ENCODE peak calls at places on chromosomes 7 and 10, in five cellular contexts. One of them, this sample, is unnamed.

GRCh38 chr7:76191783-76192240 is 9.9 kb upstream of the SRRM3 start:
- DNase-seq in pancreas: no peak
- DNase-seq in fibroblast of pulmonary artery: peak; percentile 53
- DNase-seq in IMR-90: peak; percentile 49
- DNase-seq in GM06990: no peak
- DNase-seq in this sample: peak; percentile 16

GRCh38 chr10:48455392-48456151 is 149.1 kb downstream of the MAPK8 start:
- DNase-seq in IMR-90: no peak
- DNase-seq in pancreas: no peak
- DNase-seq in GM06990: no peak
- DNase-seq in fibroblast of pulmonary artery: no peak
- DNase-seq in this sample: no peak

GRCh38 chr10:77404801-77405200 is 232.8 kb downstream of the KCNMA1 start:
- DNase-seq in pancreas: no peak
- DNase-seq in GM06990: no peak
- DNase-seq in fibroblast of pulmonary artery: no peak
- DNase-seq in IMR-90: no peak
- DNase-seq in this sample: no peak

GRCh38 chr10:1574719-1575118 is 162.6 kb downstream of the ADARB2 start:
- DNase-seq in fibroblast of pulmonary artery: no peak
- DNase-seq in pancreas: no peak
- DNase-seq in GM06990: no peak
- DNase-seq in IMR-90: no peak
- DNase-seq in this sample: no peak

GRCh38 chr10:71124921-71125748 is 87.2 kb upstream of the UNC5B start:
- DNase-seq in pancreas: no peak
- DNase-seq in fibroblast of pulmonary artery: no peak
- DNase-seq in IMR-90: no peak
- DNase-seq in GM06990: no peak
- DNase-seq in this sample: no peak

GRCh38 chr7:46752881-46753366 is 829.0 kb downstream of the TNS3 start:
- DNase-seq in GM06990: no peak
- DNase-seq in IMR-90: peak; percentile 77
- DNase-seq in fibroblast of pulmonary artery: peak; percentile 57
- DNase-seq in pancreas: no peak
- DNase-seq in this sample: peak; percentile 95

GRCh38 chr7:151827620-151828019 is 49.3 kb downstream of the PRKAG2 start:
- DNase-seq in fibroblast of pulmonary artery: no peak
- DNase-seq in GM06990: no peak
- DNase-seq in IMR-90: no peak
- DNase-seq in pancreas: no peak
- DNase-seq in this sample: no peak

GRCh38 chr7:117808273-117808868 is 64.9 kb downstream of the CTTNBP2 start:
- DNase-seq in pancreas: peak; percentile 63
- DNase-seq in IMR-90: no peak
- DNase-seq in fibroblast of pulmonary artery: no peak
- DNase-seq in GM06990: no peak
- DNase-seq in this sample: no peak

GRCh38 chr7:133275008-133275407 is 22.1 kb downstream of the EXOC4 start:
- DNase-seq in GM06990: no peak
- DNase-seq in IMR-90: no peak
- DNase-seq in pancreas: no peak
- DNase-seq in fibroblast of pulmonary artery: no peak
- DNase-seq in this sample: no peak

GRCh38 chr10:71927669-71928592 is 36.3 kb upstream of the CHST3 start:
- DNase-seq in fibroblast of pulmonary artery: peak; percentile 31
- DNase-seq in IMR-90: peak; percentile 76
- DNase-seq in GM06990: no peak
- DNase-seq in pancreas: no peak
- DNase-seq in this sample: peak; percentile 73

GRCh38 chr10:63644398-63645142 is 123.4 kb downstream of the REEP3 start:
- DNase-seq in IMR-90: no peak
- DNase-seq in pancreas: no peak
- DNase-seq in GM06990: no peak
- DNase-seq in fibroblast of pulmonary artery: peak; percentile 44
- DNase-seq in this sample: no peak

GRCh38 chr7:124022551-124022950 is 10.3 kb downstream of the TMEM229A start:
- DNase-seq in fibroblast of pulmonary artery: no peak
- DNase-seq in GM06990: no peak
- DNase-seq in IMR-90: no peak
- DNase-seq in pancreas: no peak
- DNase-seq in this sample: no peak

GRCh38 chr10:13587367-13587766 is 602 bp downstream of the PRPF18 start:
- DNase-seq in IMR-90: no peak
- DNase-seq in GM06990: peak; percentile 9
- DNase-seq in pancreas: peak; percentile 32
- DNase-seq in fibroblast of pulmonary artery: no peak
- DNase-seq in this sample: no peak

GRCh38 chr10:11015371-11015934 is 2.2 kb upstream of the CELF2 start:
- DNase-seq in pancreas: no peak
- DNase-seq in GM06990: no peak
- DNase-seq in IMR-90: no peak
- DNase-seq in fibroblast of pulmonary artery: no peak
- DNase-seq in this sample: no peak

GRCh38 chr10:97468162-97468561 is 22.2 kb downstream of the ZDHHC16 start:
- DNase-seq in GM06990: no peak
- DNase-seq in fibroblast of pulmonary artery: no peak
- DNase-seq in IMR-90: no peak
- DNase-seq in pancreas: no peak
- DNase-seq in this sample: no peak

GRCh38 chr7:102890292-102890970 is 22.4 kb upstream of the LRRC17 start:
- DNase-seq in GM06990: no peak
- DNase-seq in IMR-90: peak; percentile 91
- DNase-seq in fibroblast of pulmonary artery: peak; percentile 66
- DNase-seq in pancreas: no peak
- DNase-seq in this sample: peak; percentile 31

GRCh38 chr10:7412482-7413251 is 1.8 kb upstream of the SFMBT2 start:
- DNase-seq in IMR-90: no peak
- DNase-seq in GM06990: peak; percentile 33
- DNase-seq in fibroblast of pulmonary artery: no peak
- DNase-seq in pancreas: peak; percentile 27
- DNase-seq in this sample: no peak

GRCh38 chr10:103691723-103692380 is 163.5 kb downstream of the SH3PXD2A start:
- DNase-seq in pancreas: no peak
- DNase-seq in fibroblast of pulmonary artery: no peak
- DNase-seq in GM06990: peak; percentile 67
- DNase-seq in IMR-90: peak; percentile 48
- DNase-seq in this sample: no peak

GRCh38 chr10:50788951-50789904 is 49.5 kb downstream of the ASAH2B start:
- DNase-seq in pancreas: no peak
- DNase-seq in IMR-90: peak; percentile 42
- DNase-seq in GM06990: no peak
- DNase-seq in fibroblast of pulmonary artery: peak; percentile 74
- DNase-seq in this sample: peak; percentile 68

GRCh38 chr7:73885975-73886798 is 25.2 kb downstream of the TMEM270 start:
- DNase-seq in IMR-90: peak; percentile 64
- DNase-seq in pancreas: no peak
- DNase-seq in fibroblast of pulmonary artery: peak; percentile 69
- DNase-seq in GM06990: no peak
- DNase-seq in this sample: peak; percentile 81

GRCh38 chr7:46902463-46902862 is 679.4 kb downstream of the TNS3 start:
- DNase-seq in fibroblast of pulmonary artery: no peak
- DNase-seq in pancreas: no peak
- DNase-seq in IMR-90: no peak
- DNase-seq in GM06990: no peak
- DNase-seq in this sample: no peak

GRCh38 chr7:128167791-128168666 is 73.0 kb upstream of the LEP start:
- DNase-seq in GM06990: no peak
- DNase-seq in pancreas: peak; percentile 25
- DNase-seq in IMR-90: no peak
- DNase-seq in fibroblast of pulmonary artery: no peak
- DNase-seq in this sample: no peak

GRCh38 chr10:43350139-43350538 is 21.3 kb upstream of the FXYD4 start:
- DNase-seq in IMR-90: no peak
- DNase-seq in GM06990: no peak
- DNase-seq in fibroblast of pulmonary artery: no peak
- DNase-seq in pancreas: peak; percentile 32
- DNase-seq in this sample: no peak
- H3K4me3 ChIP-seq in IMR-90: no peak overlapping the region
- H3K4me3 ChIP-seq in GM06990: no peak overlapping the region
- H3K4me3 ChIP-seq in fibroblast of pulmonary artery: no peak overlapping the region
- H3K4me3 ChIP-seq in pancreas: no peak overlapping the region
- H3K4me3 ChIP-seq in this sample: no peak overlapping the region

DNA sequence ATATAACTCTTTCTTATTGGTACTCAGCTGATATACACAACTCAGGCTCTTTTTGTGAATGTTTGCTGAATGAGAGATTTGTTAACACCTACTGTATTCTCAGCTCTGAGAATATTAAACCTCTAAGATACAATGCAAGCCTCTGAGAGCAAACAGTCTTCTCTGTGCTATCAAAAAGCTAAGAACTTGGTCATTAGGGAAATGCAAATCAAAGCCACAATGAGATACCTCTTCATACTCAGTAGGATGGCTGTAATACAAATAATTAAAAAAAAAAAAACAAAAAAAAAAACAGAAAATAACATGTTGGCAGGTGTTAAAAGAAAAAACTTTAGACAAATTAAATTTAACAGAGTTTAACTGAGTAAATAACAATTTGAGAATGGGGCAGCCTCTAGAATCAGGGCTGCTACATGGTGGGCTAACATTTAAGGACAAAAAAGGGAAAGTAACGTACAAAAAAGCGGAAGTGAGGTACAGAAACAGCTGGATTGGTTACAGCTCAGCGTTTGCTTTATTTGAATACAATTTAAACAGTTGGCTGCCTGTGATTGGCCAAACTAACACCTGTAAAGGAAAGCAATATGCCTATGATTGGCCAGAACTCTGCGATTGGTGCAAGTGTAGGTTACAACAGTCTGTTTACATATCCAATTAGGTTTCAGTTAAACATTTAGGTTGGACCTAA is 14.8 kb upstream of the MTURN start:
- DNase-seq in fibroblast of pulmonary artery: no peak
- DNase-seq in IMR-90: no peak
- DNase-seq in GM06990: no peak
- DNase-seq in pancreas: no peak
- DNase-seq in this sample: no peak
- H3K4me3 ChIP-seq in fibroblast of pulmonary artery: no peak overlapping the region
- H3K4me3 ChIP-seq in IMR-90: no peak overlapping the region
- H3K4me3 ChIP-seq in GM06990: no peak overlapping the region
- H3K4me3 ChIP-seq in pancreas: no peak overlapping the region
- H3K4me3 ChIP-seq in this sample: no peak overlapping the region

GRCh38 chr7:105269397-105269796 is 119.3 kb downstream of the SRPK2 start:
- DNase-seq in IMR-90: no peak
- DNase-seq in fibroblast of pulmonary artery: no peak
- DNase-seq in GM06990: no peak
- DNase-seq in pancreas: no peak
- DNase-seq in this sample: no peak

GRCh38 chr7:105268056-105268455 is 120.7 kb downstream of the SRPK2 start:
- DNase-seq in pancreas: no peak
- DNase-seq in IMR-90: peak; percentile 87
- DNase-seq in GM06990: no peak
- DNase-seq in fibroblast of pulmonary artery: peak; percentile 66
- DNase-seq in this sample: peak; percentile 68

GRCh38 chr7:105268511-105269392 is 120.0 kb downstream of the SRPK2 start:
- DNase-seq in pancreas: no peak
- DNase-seq in GM06990: peak; percentile 30
- DNase-seq in fibroblast of pulmonary artery: peak; percentile 72
- DNase-seq in IMR-90: peak; percentile 71
- DNase-seq in this sample: peak; percentile 66

GRCh38 chr7:105267244-105267643 is 121.5 kb downstream of the SRPK2 start:
- DNase-seq in IMR-90: peak; percentile 46
- DNase-seq in fibroblast of pulmonary artery: no peak
- DNase-seq in pancreas: no peak
- DNase-seq in GM06990: no peak
- DNase-seq in this sample: no peak

GRCh38 chr7:105270117-105270516 is 118.6 kb downstream of the SRPK2 start:
- DNase-seq in IMR-90: no peak
- DNase-seq in pancreas: no peak
- DNase-seq in fibroblast of pulmonary artery: no peak
- DNase-seq in GM06990: no peak
- DNase-seq in this sample: no peak
- H3K4me3 ChIP-seq in IMR-90: no peak overlapping the region
- H3K4me3 ChIP-seq in pancreas: no peak overlapping the region
- H3K4me3 ChIP-seq in fibroblast of pulmonary artery: no peak overlapping the region
- H3K4me3 ChIP-seq in GM06990: no peak overlapping the region
- H3K4me3 ChIP-seq in this sample: no peak overlapping the region

GRCh38 chr7:129439963-129440625 is 5.9 kb downstream of the STRIP2 start:
- DNase-seq in GM06990: no peak
- DNase-seq in pancreas: no peak
- DNase-seq in IMR-90: no peak
- DNase-seq in fibroblast of pulmonary artery: no peak
- DNase-seq in this sample: no peak

GRCh38 chr7:129437190-129437589 is 3.0 kb downstream of the STRIP2 start:
- DNase-seq in GM06990: no peak
- DNase-seq in pancreas: no peak
- DNase-seq in IMR-90: no peak
- DNase-seq in fibroblast of pulmonary artery: no peak
- DNase-seq in this sample: no peak

GRCh38 chr7:129436335-129436923 is 2.2 kb downstream of the STRIP2 start:
- DNase-seq in IMR-90: no peak
- DNase-seq in GM06990: no peak
- DNase-seq in pancreas: no peak
- DNase-seq in fibroblast of pulmonary artery: no peak
- DNase-seq in this sample: no peak

GRCh38 chr7:129438281-129438838 is 4.1 kb downstream of the STRIP2 start:
- DNase-seq in IMR-90: no peak
- DNase-seq in pancreas: no peak
- DNase-seq in fibroblast of pulmonary artery: no peak
- DNase-seq in GM06990: no peak
- DNase-seq in this sample: no peak

GRCh38 chr7:129438839-129439640 is 4.8 kb downstream of the STRIP2 start:
- DNase-seq in IMR-90: peak; percentile 70
- DNase-seq in fibroblast of pulmonary artery: peak; percentile 68
- DNase-seq in GM06990: no peak
- DNase-seq in pancreas: no peak
- DNase-seq in this sample: no peak
- H3K4me3 ChIP-seq in IMR-90: no peak overlapping the region
- H3K4me3 ChIP-seq in fibroblast of pulmonary artery: no peak overlapping the region
- H3K4me3 ChIP-seq in GM06990: no peak overlapping the region
- H3K4me3 ChIP-seq in pancreas: no peak overlapping the region
- H3K4me3 ChIP-seq in this sample: no peak overlapping the region

GRCh38 chr10:8893102-8893501 is 838.6 kb downstream of the GATA3 start:
- DNase-seq in pancreas: no peak
- DNase-seq in GM06990: no peak
- DNase-seq in IMR-90: no peak
- DNase-seq in fibroblast of pulmonary artery: no peak
- DNase-seq in this sample: no peak

GRCh38 chr10:8898745-8899330 is 844.4 kb downstream of the GATA3 start:
- DNase-seq in pancreas: no peak
- DNase-seq in fibroblast of pulmonary artery: no peak
- DNase-seq in GM06990: no peak
- DNase-seq in IMR-90: no peak
- DNase-seq in this sample: no peak

GRCh38 chr10:8894148-8894547 is 839.7 kb downstream of the GATA3 start:
- DNase-seq in fibroblast of pulmonary artery: no peak
- DNase-seq in IMR-90: no peak
- DNase-seq in GM06990: no peak
- DNase-seq in pancreas: no peak
- DNase-seq in this sample: no peak

GRCh38 chr10:8902926-8903325 is 848.4 kb downstream of the GATA3 start:
- DNase-seq in fibroblast of pulmonary artery: no peak
- DNase-seq in pancreas: no peak
- DNase-seq in GM06990: no peak
- DNase-seq in IMR-90: no peak
- DNase-seq in this sample: no peak

GRCh38 chr10:8897769-8898168 is 843.3 kb downstream of the GATA3 start:
- DNase-seq in pancreas: no peak
- DNase-seq in GM06990: no peak
- DNase-seq in IMR-90: no peak
- DNase-seq in fibroblast of pulmonary artery: no peak
- DNase-seq in this sample: no peak
- H3K4me3 ChIP-seq in pancreas: no peak overlapping the region
- H3K4me3 ChIP-seq in GM06990: no peak overlapping the region
- H3K4me3 ChIP-seq in IMR-90: no peak overlapping the region
- H3K4me3 ChIP-seq in fibroblast of pulmonary artery: no peak overlapping the region
- H3K4me3 ChIP-seq in this sample: no peak overlapping the region

GRCh38 chr10:24951201-24952145 is 933 bp downstream of the PRTFDC1 start:
- DNase-seq in fibroblast of pulmonary artery: no peak
- DNase-seq in IMR-90: no peak
- DNase-seq in GM06990: no peak
- DNase-seq in pancreas: no peak
- DNase-seq in this sample: peak; percentile 53
- H3K4me3 ChIP-seq in fibroblast of pulmonary artery: peak overlapping the region; percentile 49
- H3K4me3 ChIP-seq in IMR-90: peak overlapping the region; percentile 41
- H3K4me3 ChIP-seq in GM06990: no peak overlapping the region
- H3K4me3 ChIP-seq in pancreas: peak overlapping the region; percentile 63
- H3K4me3 ChIP-seq in this sample: peak overlapping the region; percentile 70